ENCODE peak calls at places on chromosomes 1 and 21, in eight cellular contexts. Y is stimulated activated CD4-positive, alpha-beta T cell treated with anti-CD3 and anti-CD28 coated beads, Interleukin-4, amount 100 ng/mL, for 1 hour; N is stimulated activated naive B cell treated with anti-CD40 and anti-IgM and Interleukin-4, amounts not matched to agents 10 μg/mL and 1 μg/mL and 100 μg/mL, for 72 hours; P is colonic mucosa; S is osteoblast; E is RPMI8226; L is HTR-8/SVneo; D is posterior vena cava. M is an unnamed sample.

GRCh38 chr1:182087951-182088350 is 26.4 kb upstream of the ZNF648 start:
- DNase-seq in Y (no peak), N (no peak), P (no peak), S (peak), E (no peak), L (no peak), D (no peak), M (peak)

GRCh38 chr1:9717193-9718005 is 65.9 kb downstream of the PIK3CD start:
- DNase-seq in Y (peak), N (peak), P (peak), S (peak), E (peak), L (no peak), D (peak), M (no peak)

GRCh38 chr1:212244441-212244840 is 40.8 kb upstream of the PPP2R5A start:
- DNase-seq in Y (no peak), N (no peak), P (no peak), S (no peak), E (no peak), L (no peak), D (no peak), M (no peak)

GRCh38 chr1:217091601-217092000 is 368.4 kb upstream of the ESRRG start:
- DNase-seq in Y (no peak), N (no peak), P (no peak), S (no peak), E (no peak), L (no peak), D (no peak), M (no peak)

GRCh38 chr1:44377925-44378784 is 23.1 kb upstream of the ERI3 start:
- DNase-seq in Y (peak), N (peak), P (peak), S (peak), E (peak), L (peak), D (no peak), M (no peak)

GRCh38 chr1:161266096-161266679 is 7.6 kb downstream of the PCP4L1 start:
- DNase-seq in Y (no peak), N (no peak), P (no peak), S (peak), E (no peak), L (peak), D (no peak), M (no peak)

GRCh38 chr1:209645574-209646452 is 6.4 kb downstream of the LAMB3 start:
- DNase-seq in Y (no peak), N (no peak), P (no peak), S (no peak), E (no peak), L (no peak), D (no peak), M (peak)

GRCh38 chr1:21511579-21512522 is 2.6 kb downstream of the ALPL start:
- DNase-seq in Y (no peak), N (no peak), P (no peak), S (peak), E (peak), L (no peak), D (peak), M (no peak)

GRCh38 chr1:145891143-145891542 is 5.5 kb upstream of the ANKRD35 start:
- DNase-seq in Y (no peak), N (no peak), P (no peak), S (no peak), E (no peak), L (no peak), D (no peak), M (no peak)

GRCh38 chr1:1217621-1218523 is 3.9 kb upstream of the TNFRSF4 start:
- DNase-seq in Y (peak), N (no peak), P (no peak), S (peak), E (no peak), L (peak), D (no peak), M (no peak)

GRCh38 chr1:34795916-34796315 is 3.1 kb downstream of the GJA4 start:
- DNase-seq in Y (no peak), N (no peak), P (no peak), S (no peak), E (no peak), L (no peak), D (no peak), M (no peak)

GRCh38 chr1:3209201-3209600 is 140.2 kb downstream of the PRDM16 start:
- DNase-seq in Y (no peak), N (no peak), P (no peak), S (no peak), E (no peak), L (no peak), D (no peak), M (no peak)

GRCh38 chr1:179369751-179370341 is 4.1 kb downstream of the AXDND1 start:
- DNase-seq in Y (no peak), N (no peak), P (peak), S (peak), E (peak), L (peak), D (no peak), M (peak)

GRCh38 chr1:192993426-192994085 is 65.6 kb downstream of the UCHL5 start:
- DNase-seq in Y (no peak), N (no peak), P (no peak), S (no peak), E (no peak), L (peak), D (no peak), M (no peak)

GRCh38 chr1:87473203-87473661 is 144.6 kb downstream of the LMO4 start:
- DNase-seq in Y (no peak), N (no peak), P (no peak), S (no peak), E (no peak), L (no peak), D (no peak), M (no peak)

GRCh38 chr1:230067441-230067870 is 418 bp downstream of the GALNT2 start:
- DNase-seq in Y (peak), N (peak), P (peak), S (peak), E (peak), L (no peak), D (peak), M (no peak)

GRCh38 chr1:225146478-225146877 is 217.0 kb downstream of the DNAH14 start:
- DNase-seq in Y (no peak), N (no peak), P (no peak), S (no peak), E (peak), L (no peak), D (no peak), M (no peak)

GRCh38 chr1:1431845-1432565 is 3.5 kb upstream of the VWA1 start:
- DNase-seq in Y (no peak), N (no peak), P (peak), S (peak), E (no peak), L (no peak), D (peak), M (no peak)

GRCh38 chr1:97351846-97352245 is 569.0 kb downstream of the DPYD start:
- DNase-seq in Y (no peak), N (no peak), P (no peak), S (no peak), E (no peak), L (no peak), D (no peak), M (no peak)

GRCh38 chr1:32485554-32486255 is 20.8 kb downstream of the ZBTB8B start:
- DNase-seq in Y (no peak), N (no peak), P (no peak), S (no peak), E (no peak), L (no peak), D (no peak), M (no peak)

GRCh38 chr1:39183503-39184353 is 20.8 kb upstream of the MACF1 start:
- DNase-seq in Y (peak), N (peak), P (peak), S (no peak), E (peak), L (peak), D (no peak), M (peak)

GRCh38 chr1:220966473-220966872 is 87.2 kb downstream of the HLX start:
- DNase-seq in Y (no peak), N (no peak), P (no peak), S (no peak), E (no peak), L (no peak), D (no peak), M (no peak)

GRCh38 chr1:2952371-2952770 is 68.9 kb upstream of the ACTRT2 start:
- DNase-seq in Y (no peak), N (no peak), P (no peak), S (no peak), E (no peak), L (no peak), D (peak), M (no peak)

GRCh38 chr1:164092603-164093353 is 466.2 kb upstream of the PBX1 start:
- DNase-seq in Y (no peak), N (no peak), P (peak), S (no peak), E (peak), L (no peak), D (no peak), M (no peak)

GRCh38 chr1:210123383-210123782 is 109.2 kb upstream of the SERTAD4 start:
- DNase-seq in Y (no peak), N (no peak), P (no peak), S (no peak), E (no peak), L (no peak), D (no peak), M (no peak)

GRCh38 chr1:168227620-168228019 is 1.8 kb downstream of the SFT2D2 start:
- DNase-seq in Y (no peak), N (no peak), P (no peak), S (peak), E (no peak), L (no peak), D (no peak), M (no peak)

GRCh38 chr1:246786606-246787238 is 62.5 kb downstream of the SCCPDH start:
- DNase-seq in Y (no peak), N (no peak), P (no peak), S (no peak), E (no peak), L (no peak), D (peak), M (no peak)

GRCh38 chr1:67084765-67085318 is 30.9 kb upstream of the SLC35D1 start:
- DNase-seq in Y (no peak), N (no peak), P (no peak), S (no peak), E (no peak), L (no peak), D (no peak), M (no peak)

GRCh38 chr1:161771166-161771565 is 5.0 kb downstream of the ATF6 start:
- DNase-seq in Y (no peak), N (no peak), P (no peak), S (no peak), E (no peak), L (no peak), D (no peak), M (no peak)

GRCh38 chr21:41706678-41707077 is 60.2 kb downstream of the RIPK4 start:
- DNase-seq in Y (no peak), N (no peak), P (peak), S (no peak), E (no peak), L (no peak), D (peak), M (no peak)

GRCh38 chr21:45440736-45441350 is 35.9 kb downstream of the COL18A1 start:
- DNase-seq in Y (no peak), N (no peak), P (no peak), S (peak), E (no peak), L (no peak), D (peak), M (no peak)

GRCh38 chr1:61215676-61216289 is 133.4 kb downstream of the NFIA start:
- DNase-seq in Y (no peak), N (no peak), P (no peak), S (peak), E (no peak), L (no peak), D (no peak), M (no peak)

GRCh38 chr1:59092126-59092525 is 204.8 kb upstream of the FGGY start:
- DNase-seq in Y (no peak), N (no peak), P (no peak), S (peak), E (no peak), L (no peak), D (no peak), M (no peak)

GRCh38 chr1:229431270-229432115 is 2.4 kb downstream of the ACTA1 start:
- DNase-seq in Y (no peak), N (no peak), P (no peak), S (peak), E (no peak), L (no peak), D (no peak), M (no peak)

M was measured in keratinocyte.